ENCODE peak calls at places on chromosomes 11 and 22, in ten cellular contexts. Z is epithelial cell of proximal tubule, W is coronary artery, G is Peyer's patch, F is cardiac muscle cell, I is IMR-90, H is cardiac fibroblast, X is lower leg skin, K is A673, S is heart right ventricle. U is an unnamed sample.

GRCh38 chr22:36445158-36445668 is 36.2 kb downstream of the TXN2 start:
- DNase-seq in K (peak), F (no peak), X (no peak), I (peak), G (no peak), W (no peak), Z (no peak), H (peak), S (peak), U (peak)

GRCh38 chr11:77322506-77322905 is 21.0 kb upstream of the GDPD4 start:
- DNase-seq in S (peak), H (peak), F (no peak), Z (peak), X (no peak), I (peak), K (no peak), G (no peak), W (no peak), U (peak)

GRCh38 chr11:46356911-46357482 is 9.7 kb downstream of the DGKZ start:
- DNase-seq in Z (no peak), K (peak), G (no peak), X (no peak), F (no peak), S (no peak), I (peak), W (no peak), H (peak), U (no peak)

GRCh38 chr11:62081378-62082291 is 42.2 kb upstream of the INCENP start:
- DNase-seq in Z (peak), X (peak), K (peak), I (peak), W (peak), S (peak), F (peak), G (peak), H (peak), U (peak)

GRCh38 chr11:113387605-113388211 is at the start of gene ANKK1:
- DNase-seq in F (peak), Z (no peak), X (no peak), S (no peak), H (no peak), G (no peak), K (no peak), I (no peak), W (peak), U (no peak)

GRCh38 chr22:29004647-29005371 is 56.8 kb downstream of the C22orf31 start:
- DNase-seq in H (no peak), S (peak), X (no peak), G (no peak), F (peak), Z (no peak), W (no peak), I (peak), K (no peak), U (no peak)

GRCh38 chr11:113952588-113952987 is 22.3 kb upstream of the HTR3A start:
- DNase-seq in H (no peak), W (no peak), X (no peak), Z (no peak), G (no peak), F (no peak), S (no peak), K (no peak), I (no peak), U (no peak)

GRCh38 chr22:32334640-32335365 is 22.9 kb upstream of the RFPL3 start:
- DNase-seq in W (peak), I (no peak), Z (no peak), H (no peak), K (no peak), S (peak), G (no peak), X (no peak), F (no peak), U (no peak)

GRCh38 chr11:108467091-108467823 is at the start of gene C11orf65:
- DNase-seq in H (peak), S (peak), X (peak), Z (peak), I (peak), F (peak), K (peak), W (peak), G (peak), U (peak)

GRCh38 chr22:23107487-23108323 is 34.1 kb downstream of the RSPH14 start:
- DNase-seq in I (no peak), F (no peak), S (no peak), K (no peak), Z (no peak), W (no peak), H (no peak), G (no peak), X (no peak), U (no peak)

GRCh38 chr22:37525746-37526350 is 6.6 kb upstream of the CARD10 start:
- DNase-seq in Z (no peak), I (no peak), W (no peak), G (no peak), K (no peak), H (no peak), X (no peak), F (no peak), S (no peak), U (no peak)

GRCh38 chr11:17564687-17565042 is 17.6 kb downstream of the OTOG start:
- DNase-seq in K (peak), S (no peak), I (no peak), Z (no peak), G (no peak), H (no peak), X (no peak), F (no peak), W (no peak), U (no peak)

GRCh38 chr11:95245038-95245437 is 14.0 kb upstream of the SESN3 start:
- DNase-seq in I (peak), Z (peak), F (no peak), G (no peak), S (no peak), X (no peak), K (no peak), H (peak), W (no peak), U (no peak)

GRCh38 chr11:77027275-77027674 is 6.9 kb upstream of the B3GNT6 start:
- DNase-seq in X (no peak), K (no peak), S (no peak), I (peak), W (no peak), G (no peak), F (no peak), Z (no peak), H (no peak), U (no peak)

GRCh38 chr11:128576555-128576954 is 10.8 kb downstream of the ETS1 start:
- DNase-seq in K (no peak), X (no peak), H (no peak), I (no peak), S (no peak), F (no peak), W (no peak), G (no peak), Z (no peak), U (no peak)

GRCh38 chr22:41301085-41302015 is at the start of gene ZC3H7B:
- DNase-seq in X (peak), G (peak), W (peak), I (peak), H (peak), S (peak), Z (no peak), K (peak), F (peak), U (no peak)

GRCh38 chr11:95345651-95346050 is 114.6 kb upstream of the SESN3 start:
- DNase-seq in S (no peak), H (no peak), Z (no peak), W (no peak), G (no peak), F (no peak), X (no peak), I (no peak), K (no peak), U (no peak)

GRCh38 chr22:19181786-19182471 is 3.4 kb upstream of the SLC25A1 start:
- DNase-seq in K (no peak), G (no peak), W (no peak), S (no peak), F (no peak), I (no peak), H (no peak), X (no peak), Z (no peak), U (no peak)

GRCh38 chr22:22099833-22100812 is 117.5 kb upstream of the TOP3B start:
- DNase-seq in K (no peak), S (no peak), Z (no peak), I (peak), F (no peak), X (no peak), G (no peak), H (peak), W (no peak), U (no peak)

GRCh38 chr11:102495161-102496042 is 35.1 kb downstream of the MMP7 start:
- DNase-seq in H (peak), I (peak), S (peak), Z (peak), W (no peak), F (peak), K (peak), G (no peak), X (peak), U (peak)

GRCh38 chr11:13883042-13883441 is 79.5 kb upstream of the SPON1 start:
- DNase-seq in F (peak), S (no peak), Z (no peak), H (no peak), X (no peak), W (no peak), G (no peak), K (no peak), I (no peak), U (no peak)

GRCh38 chr11:724063-724732 is 18.2 kb downstream of the EPS8L2 start:
- DNase-seq in Z (no peak), H (no peak), S (no peak), K (no peak), G (no peak), W (no peak), I (no peak), X (no peak), F (no peak), U (no peak)

GRCh38 chr22:50525104-50525958 is at the start of gene SCO2:
- DNase-seq in G (peak), F (peak), S (peak), I (peak), W (peak), X (peak), Z (no peak), H (peak), K (peak), U (peak)

GRCh38 chr11:119094816-119095065 is 6.9 kb downstream of the DPAGT1 start:
- DNase-seq in K (peak), F (peak), X (peak), Z (no peak), G (peak), W (peak), S (peak), I (peak), H (peak), U (peak)

GRCh38 chr22:50731811-50732624 is 6.0 kb upstream of the ACR start:
- DNase-seq in W (no peak), K (peak), I (peak), G (no peak), F (peak), S (peak), X (no peak), Z (no peak), H (peak), U (no peak)

GRCh38 chr22:50139843-50140415 is 30.6 kb upstream of the PANX2 start:
- DNase-seq in Z (no peak), H (no peak), S (no peak), X (no peak), I (no peak), F (no peak), W (peak), K (no peak), G (no peak), U (no peak)

GRCh38 chr11:63572026-63572688 is 9.0 kb upstream of the PLAAT2 start:
- DNase-seq in S (no peak), F (no peak), H (no peak), Z (no peak), X (no peak), G (no peak), I (no peak), K (no peak), W (no peak), U (no peak)

DNA sequence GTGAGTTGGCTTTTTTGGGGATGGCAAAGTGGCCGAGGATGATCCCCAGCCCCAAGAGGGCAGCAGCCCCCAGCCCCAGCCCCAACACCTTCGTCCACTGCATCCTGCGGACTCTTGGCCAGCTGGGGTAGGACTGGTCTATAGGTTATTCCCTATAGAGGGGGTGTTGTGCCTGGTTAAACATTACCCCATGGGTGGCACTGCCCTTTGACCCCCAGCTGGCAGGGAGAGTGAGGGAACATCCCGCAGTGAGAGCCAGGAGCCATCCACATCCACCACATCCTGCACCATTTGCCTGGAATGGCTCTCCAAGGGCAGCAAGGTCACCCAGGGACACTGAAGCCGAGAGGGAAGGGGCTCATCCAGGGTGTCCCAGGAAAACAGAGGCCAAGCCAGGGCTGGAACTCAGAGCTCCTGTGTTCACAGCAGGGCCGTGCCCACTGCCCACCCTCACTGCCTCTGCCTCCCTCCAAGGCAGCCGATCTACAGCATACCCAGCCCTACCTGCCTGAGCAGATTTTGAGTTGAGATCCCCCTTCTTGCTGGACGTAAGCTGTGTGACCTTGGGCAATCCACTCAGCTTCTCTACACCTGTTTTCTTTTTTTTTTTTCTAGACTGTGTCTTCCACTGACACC is at the start of gene NAALADL1:
- DNase-seq in Z (no peak), X (no peak), F (no peak), S (no peak), I (no peak), G (no peak), H (no peak), W (no peak), K (no peak), U (no peak)
- TF ChIP-seq CTCF in Z (no peak), X (no peak), F (no peak), S (no peak), I (no peak), G (no peak), H (no peak), W (no peak), K (no peak), U (no peak)

GRCh38 chr22:24402460-24403192 is 24.8 kb upstream of the ADORA2A start:
- DNase-seq in H (peak), I (peak), G (peak), Z (peak), K (peak), S (peak), W (peak), X (peak), F (peak), U (peak)

GRCh38 chr22:24404561-24405275 is 22.7 kb upstream of the ADORA2A start:
- DNase-seq in X (no peak), K (no peak), H (no peak), F (no peak), I (no peak), G (no peak), Z (no peak), W (no peak), S (no peak), U (no peak)

GRCh38 chr22:24400726-24401596 is 26.4 kb upstream of the ADORA2A start:
- DNase-seq in X (no peak), Z (no peak), G (no peak), F (no peak), W (no peak), K (no peak), H (peak), I (peak), S (no peak), U (no peak)

GRCh38 chr22:24400037-24400725 is 27.2 kb upstream of the ADORA2A start:
- DNase-seq in Z (no peak), K (no peak), F (no peak), G (no peak), X (no peak), I (no peak), W (no peak), H (no peak), S (no peak), U (no peak)

DNA sequence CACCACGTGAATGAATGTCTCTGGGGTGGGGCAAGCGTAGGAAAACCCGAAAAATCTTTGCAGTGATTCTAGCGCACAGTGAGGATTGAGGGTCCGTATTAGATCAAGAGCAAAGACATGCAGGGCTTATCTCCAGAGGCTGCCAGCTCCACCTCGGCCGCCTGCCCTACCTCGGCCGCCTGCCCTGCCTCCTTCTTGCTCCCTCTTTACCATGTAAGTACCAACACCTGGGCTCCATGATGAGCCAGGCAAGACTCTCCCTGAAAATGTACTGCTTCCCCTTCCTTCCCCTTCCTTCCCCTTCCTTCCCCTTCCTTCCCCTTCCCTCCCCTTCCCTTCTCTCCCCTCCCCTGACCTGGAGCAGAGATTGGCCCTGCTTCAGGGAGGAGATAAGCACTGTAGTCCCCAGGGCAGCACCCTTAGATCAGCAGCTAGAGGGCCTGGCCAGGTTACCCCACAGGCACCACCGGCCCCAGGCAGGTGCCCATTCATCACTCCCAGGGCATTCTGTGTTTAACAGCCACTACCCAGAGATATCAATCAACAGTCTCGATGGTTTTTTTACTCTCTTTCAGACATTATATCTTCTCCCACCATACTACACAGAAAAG is 25.5 kb upstream of the ADORA2A start:
- DNase-seq in H (no peak), Z (no peak), K (no peak), X (no peak), G (no peak), F (no peak), S (no peak), I (no peak), W (no peak), U (no peak)
- H3K4me3 ChIP-seq in H (no peak), Z (no peak), K (no peak), X (no peak), G (no peak), F (no peak), S (no peak), I (no peak), W (peak), U (no peak)

DNA sequence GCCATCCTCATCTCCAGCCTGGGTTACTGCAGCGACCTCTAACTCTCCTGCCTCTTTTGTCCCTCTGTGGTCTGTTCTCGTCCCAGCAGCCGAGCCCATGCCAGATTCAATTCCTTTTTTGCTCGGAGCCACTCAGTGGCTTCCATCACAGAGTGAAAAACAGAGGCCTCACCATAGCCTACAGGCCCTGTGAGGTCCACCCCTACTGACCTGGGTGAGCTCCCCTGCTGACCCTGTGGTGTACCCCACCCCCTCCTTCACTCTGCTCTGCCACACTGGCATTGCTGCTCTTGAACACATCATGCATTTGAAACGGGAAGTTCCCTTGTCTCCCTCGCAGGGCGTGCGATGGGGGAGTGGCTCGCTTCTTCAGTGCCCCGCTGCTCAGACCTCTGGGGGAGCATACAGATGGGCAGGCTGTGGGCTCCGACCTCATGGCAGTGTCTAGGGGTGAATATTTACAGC is 2.1 kb downstream of the AIP start:
- DNase-seq in F (no peak), H (no peak), K (no peak), X (no peak), S (no peak), Z (no peak), W (no peak), G (peak), I (no peak), U (no peak)
- TF ChIP-seq CTCF in F (no peak), H (no peak), K (no peak), X (no peak), S (no peak), Z (no peak), W (no peak), G (no peak), I (no peak), U (no peak)

GRCh38 chr11:65578134-65578533 is 2.3 kb downstream of the EHBP1L1 start:
- DNase-seq in I (no peak), X (no peak), G (no peak), W (no peak), K (no peak), F (no peak), Z (no peak), S (no peak), H (no peak), U (no peak)
- H3K4me3 ChIP-seq in I (no peak), X (no peak), G (peak), W (peak), K (no peak), F (no peak), Z (no peak), S (peak), H (no peak), U (peak)

GRCh38 chr22:39098026-39098425 is 982 bp downstream of the APOBEC3H start:
- DNase-seq in G (no peak), F (peak), K (no peak), I (no peak), X (no peak), H (no peak), W (no peak), Z (no peak), S (no peak), U (no peak)

GRCh38 chr22:39095971-39096370 is 1.1 kb upstream of the APOBEC3H start:
- DNase-seq in F (no peak), I (no peak), G (no peak), W (no peak), Z (no peak), H (no peak), X (no peak), S (no peak), K (no peak), U (no peak)

GRCh38 chr22:39101226-39101625 is 4.2 kb downstream of the APOBEC3H start:
- DNase-seq in S (no peak), K (no peak), F (no peak), X (no peak), W (no peak), I (no peak), Z (no peak), G (no peak), H (no peak), U (no peak)

GRCh38 chr22:39097098-39098020 is at the start of gene APOBEC3H:
- DNase-seq in X (no peak), W (no peak), I (no peak), G (peak), F (peak), H (peak), S (peak), K (no peak), Z (no peak), U (no peak)

DNA sequence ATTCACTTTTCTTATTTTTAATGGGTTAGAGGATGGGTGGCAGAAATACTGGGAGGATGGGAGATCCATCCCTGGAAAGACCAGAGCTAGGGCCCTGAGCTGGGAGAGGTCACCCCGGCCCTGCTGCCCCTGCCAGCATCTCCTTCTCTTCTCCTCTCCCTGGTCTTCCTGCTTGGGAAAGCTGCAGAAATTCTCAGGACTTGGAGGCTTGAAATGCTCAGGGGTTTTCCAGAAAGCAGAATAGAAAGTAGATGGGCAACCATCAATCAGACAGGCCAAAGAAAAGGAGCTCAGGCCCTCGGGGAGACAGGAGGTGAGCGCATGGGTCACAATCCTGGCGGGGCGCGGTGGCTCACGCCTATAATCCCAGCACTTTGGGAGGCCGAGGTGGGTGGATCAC is 1.5 kb downstream of the APOBEC3H start:
- DNase-seq in G (no peak), H (no peak), I (no peak), W (no peak), X (no peak), F (no peak), Z (no peak), S (no peak), K (no peak), U (no peak)
- TF ChIP-seq CTCF in G (no peak), H (no peak), I (no peak), W (no peak), X (no peak), F (no peak), Z (no peak), S (no peak), K (no peak), U (no peak)

GRCh38 chr11:126304457-126305072 is 705 bp downstream of the DCPS start:
- DNase-seq in Z (no peak), I (no peak), X (no peak), H (no peak), S (no peak), K (no peak), G (no peak), W (no peak), F (no peak), U (no peak)

GRCh38 chr11:126310229-126310991 is 6.5 kb downstream of the DCPS start:
- DNase-seq in Z (no peak), K (peak), F (peak), S (peak), X (peak), H (peak), G (peak), I (peak), W (peak), U (no peak)

GRCh38 chr11:126308271-126308671 is 4.4 kb downstream of the DCPS start:
- DNase-seq in W (no peak), Z (no peak), S (no peak), G (no peak), I (no peak), F (no peak), H (no peak), K (no peak), X (no peak), U (no peak)

GRCh38 chr11:126305699-126306098 is 1.8 kb downstream of the DCPS start:
- DNase-seq in S (no peak), G (no peak), W (no peak), K (no peak), I (no peak), F (no peak), X (no peak), Z (no peak), H (no peak), U (no peak)

GRCh38 chr11:126307706-126308105 is 3.8 kb downstream of the DCPS start:
- DNase-seq in F (peak), W (no peak), Z (no peak), H (peak), K (peak), X (no peak), S (no peak), I (peak), G (no peak), U (no peak)
- H3K4me3 ChIP-seq in F (no peak), W (no peak), Z (no peak), H (no peak), K (no peak), X (no peak), S (no peak), I (no peak), G (no peak), U (no peak)